ENCODE peak calls at places on chromosomes 7 and 10, in five cellular contexts. D, Y, K, N and W are unnamed samples.

GRCh38 chr10:79074732-79075131 is 6.0 kb downstream of the ZMIZ1 start:
- DNase-seq in D (peak; percentile 86), Y (peak; percentile 91), K (no peak), N (no peak), W (no peak)

GRCh38 chr7:40199076-40199802 is 64.4 kb downstream of the SUGCT start:
- DNase-seq in D (no peak), Y (no peak), K (no peak), N (peak; percentile 25), W (no peak)

GRCh38 chr7:13198741-13199140 is 511.3 kb downstream of the ARL4A start:
- DNase-seq in D (no peak), Y (no peak), K (no peak), N (no peak), W (no peak)

GRCh38 chr10:124025638-124026336 is 67.6 kb downstream of the CHST15 start:
- DNase-seq in D (no peak), Y (no peak), K (no peak), N (peak; percentile 38), W (no peak)

GRCh38 chr7:35036361-35037171 is 719 bp downstream of the DPY19L1 start:
- DNase-seq in D (peak; percentile 69), Y (peak; percentile 71), K (peak; percentile 75), N (peak; percentile 59), W (peak; percentile 50)

GRCh38 chr7:155470686-155471638 is 13.0 kb downstream of the EN2 start:
- DNase-seq in D (peak; percentile 30), Y (no peak), K (no peak), N (no peak), W (no peak)

GRCh38 chr7:120662291-120662690 is 195.7 kb downstream of the TSPAN12 start:
- DNase-seq in D (no peak), Y (no peak), K (no peak), N (no peak), W (no peak)

GRCh38 chr10:95559466-95559865 is 1.7 kb downstream of the SORBS1 start:
- DNase-seq in D (no peak), Y (no peak), K (no peak), N (no peak), W (peak; percentile 40)

GRCh38 chr7:116138202-116138801 is 72.0 kb upstream of the TES start:
- DNase-seq in D (no peak), Y (no peak), K (no peak), N (peak; percentile 72), W (no peak)

GRCh38 chr10:12755075-12755474 is 246.4 kb downstream of the CCDC3 start:
- DNase-seq in D (no peak), Y (no peak), K (no peak), N (no peak), W (no peak)

GRCh38 chr7:74387606-74388005 is 66.1 kb upstream of the GTF2IRD1 start:
- DNase-seq in D (no peak), Y (peak; percentile 85), K (no peak), N (no peak), W (no peak)

GRCh38 chr7:143214789-143215679 is 6.8 kb upstream of the TAS2R40 start:
- DNase-seq in D (no peak), Y (peak; percentile 41), K (peak; percentile 31), N (peak; percentile 86), W (peak; percentile 50)

GRCh38 chr10:73589538-73590126 is 1.5 kb downstream of the USP54 start:
- DNase-seq in D (no peak), Y (no peak), K (no peak), N (no peak), W (no peak)

GRCh38 chr10:101218423-101219136 is 10.7 kb downstream of the LBX1 start:
- DNase-seq in D (no peak), Y (no peak), K (peak; percentile 11), N (no peak), W (no peak)

DNA sequence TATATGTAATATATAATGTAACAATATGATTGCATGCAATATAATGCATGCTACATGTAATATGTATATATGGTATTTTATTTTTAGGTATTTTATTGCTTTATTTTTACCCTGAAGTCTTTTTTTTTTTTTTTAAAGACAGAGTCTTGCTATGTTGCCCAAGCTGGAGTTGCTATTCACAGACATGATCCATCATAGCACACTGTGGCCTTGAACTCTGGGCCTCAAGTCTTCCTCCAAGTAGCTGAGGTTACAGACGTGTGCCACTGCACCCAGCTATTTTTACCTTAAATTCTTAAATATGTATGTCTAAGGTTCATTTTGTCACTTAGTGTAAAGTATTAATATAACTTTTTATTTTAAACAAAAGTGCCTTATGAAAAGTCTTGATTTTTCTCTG is 47.1 kb downstream of the MKLN1 start:
- DNase-seq in D (no peak), Y (no peak), K (no peak), N (no peak), W (no peak)
- H3K4me1 ChIP-seq in D (no peaks in the 10 kb centered on the region), Y (no peaks in the 10 kb centered on the region), K (peaks cover 36% of the 10 kb centered on the region), N (peaks cover 40% of the 10 kb centered on the region), W (no peaks in the 10 kb centered on the region)

GRCh38 chr10:35781643-35782035 is 139.5 kb upstream of the FZD8 start:
- DNase-seq in D (no peak), Y (no peak), K (no peak), N (peak; percentile 28), W (no peak)

GRCh38 chr10:35784751-35785150 is 142.7 kb upstream of the FZD8 start:
- DNase-seq in D (no peak), Y (no peak), K (no peak), N (no peak), W (no peak)

GRCh38 chr10:35778344-35778743 is 136.2 kb upstream of the FZD8 start:
- DNase-seq in D (no peak), Y (no peak), K (no peak), N (no peak), W (no peak)

GRCh38 chr10:35783305-35783838 is 141.3 kb upstream of the FZD8 start:
- DNase-seq in D (no peak), Y (no peak), K (no peak), N (peak; percentile 35), W (no peak)

DNA sequence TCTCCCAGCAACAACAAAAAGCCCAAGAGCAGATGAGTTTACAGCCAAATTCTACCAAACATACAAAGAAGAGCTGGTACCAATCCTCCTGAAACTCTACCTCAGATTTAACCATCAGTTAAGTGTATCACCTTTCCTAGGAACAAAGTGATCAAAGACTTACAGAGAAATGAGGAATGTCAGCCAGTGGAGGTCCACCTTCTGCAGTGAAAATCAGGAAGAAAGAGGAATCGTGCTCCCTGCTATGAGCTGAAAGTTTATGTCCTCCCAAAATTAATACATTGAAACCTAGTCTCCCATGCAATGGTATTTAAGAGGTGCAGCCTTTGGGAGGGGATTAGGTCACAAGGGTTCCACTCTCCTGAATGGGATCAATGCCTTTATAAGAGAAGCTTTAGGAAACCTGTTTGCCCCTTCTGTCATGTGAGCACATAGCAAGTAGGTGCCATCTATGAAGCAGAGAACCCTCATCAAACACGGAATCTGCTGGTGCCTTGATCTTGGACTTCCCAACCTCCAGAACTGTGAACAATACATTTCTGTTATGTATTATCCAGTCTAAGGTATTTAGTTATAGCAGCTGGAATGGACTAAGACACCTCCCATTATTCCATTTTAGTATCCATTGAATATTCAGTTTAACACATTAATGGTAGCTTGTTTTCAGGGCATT is 139.0 kb upstream of the FZD8 start:
- DNase-seq in D (no peak), Y (no peak), K (no peak), N (no peak), W (no peak)
- TF ChIP-seq CTCF in D (no peak), Y (no peak), K (no peak), N (no peak), W (no peak)

DNA sequence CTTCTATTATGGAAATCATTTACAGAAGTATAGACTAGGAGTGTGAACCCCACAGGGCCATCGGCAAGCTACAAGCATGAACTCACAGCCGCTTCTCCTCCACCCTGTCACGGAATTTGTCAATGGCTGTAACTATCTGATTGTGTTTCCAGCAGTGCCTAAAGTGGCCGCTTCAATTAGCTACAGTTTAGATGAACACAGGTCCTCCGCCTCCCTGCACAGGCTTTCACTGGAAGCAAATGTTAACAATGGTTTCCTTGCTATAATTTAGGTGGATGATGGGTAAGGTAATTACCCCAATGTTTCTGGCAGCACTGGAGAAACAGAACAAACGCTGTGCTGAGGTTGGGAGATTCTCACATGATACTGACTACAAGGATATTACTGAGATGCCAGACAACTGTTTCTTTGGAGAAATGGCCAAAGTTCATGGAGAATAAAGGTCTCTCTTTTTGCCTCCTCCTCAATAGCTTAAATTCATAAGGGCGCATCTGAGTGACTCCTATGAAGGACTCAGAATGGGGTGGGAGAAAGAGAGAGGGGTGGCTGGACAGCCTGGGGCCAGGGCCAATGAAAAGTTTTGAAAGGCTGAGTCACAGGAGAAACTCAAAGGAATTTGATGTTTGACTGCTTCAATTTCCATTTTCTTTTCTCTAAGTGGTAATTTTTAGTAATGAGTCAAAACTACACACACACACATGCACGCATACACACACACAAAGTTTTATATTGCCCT is 78.9 kb downstream of the SVIL start:
- DNase-seq in D (no peak), Y (no peak), K (no peak), N (no peak), W (no peak)
- H3K4me1 ChIP-seq in D (no peaks in the 10 kb centered on the region), Y (no peaks in the 10 kb centered on the region), K (peaks cover 13% of the 10 kb centered on the region), N (peaks cover 18% of the 10 kb centered on the region), W (no peaks in the 10 kb centered on the region)

DNA sequence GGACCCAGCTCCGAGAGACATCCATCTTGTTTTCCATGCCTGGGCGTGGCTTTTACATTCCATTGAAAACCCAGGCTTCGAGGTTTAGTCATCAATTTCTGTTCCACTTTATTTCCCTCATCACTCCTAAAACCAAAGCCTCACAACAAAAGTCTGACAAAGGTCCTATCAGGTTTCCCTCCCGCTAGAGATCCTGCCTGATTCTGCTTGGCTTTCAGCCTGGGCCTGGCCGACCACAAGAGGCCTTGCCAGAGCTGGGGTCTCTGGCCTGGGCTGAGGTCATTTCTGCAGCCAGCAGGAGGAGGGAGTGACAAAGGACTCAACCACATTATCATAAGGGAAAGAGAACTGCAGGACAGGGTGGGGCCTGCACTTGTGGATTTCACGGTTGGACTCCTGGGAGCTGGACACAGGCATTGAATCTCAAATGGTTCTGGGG is 167.0 kb downstream of the FANK1 start:
- DNase-seq in D (no peak), Y (no peak), K (no peak), N (peak; percentile 28), W (no peak)
- TF ChIP-seq CTCF in D (no peak), Y (no peak), K (no peak), N (no peak), W (no peak)

GRCh38 chr10:125146791-125147604 is 13.4 kb downstream of the CTBP2 start:
- DNase-seq in D (no peak), Y (peak; percentile 50), K (no peak), N (peak; percentile 70), W (no peak)
- H3K4me1 ChIP-seq in D (peaks cover 83% of the 10 kb centered on the region), Y (peaks cover 63% of the 10 kb centered on the region), K (peaks cover 86% of the 10 kb centered on the region), N (peaks cover 55% of the 10 kb centered on the region), W (peaks cover 34% of the 10 kb centered on the region)

GRCh38 chr7:96996111-96996936 is 9.0 kb upstream of the DLX6 start:
- DNase-seq in D (no peak), Y (no peak), K (no peak), N (no peak), W (no peak)

GRCh38 chr7:96998333-96998732 is 7.0 kb upstream of the DLX6 start:
- DNase-seq in D (no peak), Y (no peak), K (no peak), N (no peak), W (no peak)

GRCh38 chr7:96997512-96998032 is 7.8 kb upstream of the DLX6 start:
- DNase-seq in D (no peak), Y (no peak), K (no peak), N (no peak), W (no peak)

GRCh38 chr7:96995406-96996110 is 9.8 kb upstream of the DLX6 start:
- DNase-seq in D (no peak), Y (no peak), K (no peak), N (no peak), W (no peak)

GRCh38 chr7:96996937-96997511 is 8.3 kb upstream of the DLX6 start:
- DNase-seq in D (no peak), Y (no peak), K (no peak), N (no peak), W (no peak)
- TF ChIP-seq CTCF in D (no peak), Y (no peak), K (no peak), N (no peak), W (no peak)

GRCh38 chr7:139065323-139065722 is 29.5 kb upstream of the ZC3HAV1L start:
- DNase-seq in D (no peak), Y (no peak), K (no peak), N (no peak), W (no peak)
- H3K4me1 ChIP-seq in D (no peaks in the 10 kb centered on the region), Y (no peaks in the 10 kb centered on the region), K (peaks cover 6% of the 10 kb centered on the region), N (no peaks in the 10 kb centered on the region), W (no peaks in the 10 kb centered on the region)